ENCODE peak calls at places on chromosome 17, in five cellular contexts. R is Peyer's patch, V is GM12878, H is ovary, Y is tibial nerve. D is an unnamed sample. For H3K36me3, the result is how much of the 10 kb centered on the place peaks cover.

GRCh38 chr17:77794846-77795245 is 163.7 kb upstream of the TNRC6C start:
- DNase-seq in V (no peak), Y (no peak), H (no peak), R (no peak), D (no peak)

GRCh38 chr17:17169396-17169795 is 36.7 kb downstream of the PLD6 start:
- DNase-seq in H (no peak), V (no peak), Y (no peak), R (no peak), D (no peak)

GRCh38 chr17:7220593-7221280 is 999 bp downstream of the ACADVL start:
- DNase-seq in R (peak), V (no peak), H (no peak), Y (no peak), D (peak)

GRCh38 chr17:6420173-6420641 is 14.7 kb downstream of the AIPL1 start:
- DNase-seq in Y (no peak), H (no peak), V (no peak), R (no peak), D (no peak)

GRCh38 chr17:48814504-48814903 is 2.5 kb downstream of the TTLL6 start:
- DNase-seq in V (no peak), Y (peak), R (peak), H (peak), D (peak)

GRCh38 chr17:17435323-17435722 is 41.5 kb upstream of the MED9 start:
- DNase-seq in Y (no peak), V (no peak), R (peak), H (no peak), D (no peak)

GRCh38 chr17:35243459-35244204 is 760 bp downstream of the SLFN5 start:
- DNase-seq in V (no peak), Y (peak), R (peak), H (peak), D (peak)

GRCh38 chr17:64781394-64781793 is 119.3 kb upstream of the SMURF2 start:
- DNase-seq in H (no peak), Y (no peak), R (peak), V (no peak), D (peak)

GRCh38 chr17:20091161-20092029 is 82.2 kb downstream of the SPECC1 start:
- DNase-seq in V (no peak), R (no peak), H (peak), Y (peak), D (no peak)

GRCh38 chr17:44084131-44084538 is 13.6 kb downstream of the G6PC3 start:
- DNase-seq in H (no peak), V (no peak), R (no peak), Y (no peak), D (no peak)

GRCh38 chr17:71625330-71625729 is 495.5 kb upstream of the SOX9 start:
- DNase-seq in H (no peak), V (no peak), Y (no peak), R (no peak), D (peak)

GRCh38 chr17:17959520-17960361 is 12.5 kb downstream of the TOM1L2 start:
- DNase-seq in V (peak), R (no peak), Y (no peak), H (no peak), D (no peak)

GRCh38 chr17:41539071-41539492 is 11.0 kb upstream of the KRT19 start:
- DNase-seq in V (no peak), R (no peak), H (no peak), Y (no peak), D (no peak)

GRCh38 chr17:79842136-79842655 is 3.0 kb upstream of the CBX4 start:
- DNase-seq in V (no peak), Y (no peak), H (peak), R (no peak), D (no peak)

GRCh38 chr17:40433551-40434384 is 9.5 kb upstream of the IGFBP4 start:
- DNase-seq in H (no peak), V (no peak), Y (no peak), R (peak), D (peak)

GRCh38 chr17:17872468-17873345 is 35.9 kb upstream of the SREBF1 start:
- DNase-seq in H (no peak), V (no peak), R (no peak), Y (no peak), D (peak)

GRCh38 chr17:64573214-64573613 is 66.4 kb downstream of the CEP95 start:
- DNase-seq in V (no peak), Y (no peak), H (no peak), R (no peak), D (no peak)

GRCh38 chr17:59786536-59787319 is 79.3 kb downstream of the VMP1 start:
- DNase-seq in V (peak), R (peak), Y (peak), H (no peak), D (peak)

GRCh38 chr17:53525590-53525989 is 297.1 kb upstream of the KIF2B start:
- DNase-seq in R (no peak), H (no peak), V (no peak), Y (no peak), D (no peak)

GRCh38 chr17:28554565-28554964 is 2.1 kb upstream of the UNC119 start:
- DNase-seq in V (no peak), R (no peak), H (no peak), Y (no peak), D (no peak)

GRCh38 chr17:8803531-8804416 is 4.6 kb upstream of the MFSD6L start:
- DNase-seq in Y (no peak), V (no peak), R (no peak), H (no peak), D (peak)

GRCh38 chr17:62974788-62975586 is 9.0 kb downstream of the TANC2 start:
- DNase-seq in Y (no peak), V (no peak), H (no peak), R (no peak), D (no peak)

GRCh38 chr17:43416998-43417891 is 18.5 kb downstream of the ARL4D start:
- DNase-seq in Y (no peak), H (peak), R (peak), V (no peak), D (peak)

GRCh38 chr17:30580916-30581315 is 103.7 kb downstream of the GOSR1 start:
- DNase-seq in V (no peak), Y (no peak), R (no peak), H (no peak), D (no peak)

GRCh38 chr17:50956750-50957523 is 90.8 kb upstream of the TOB1 start:
- DNase-seq in V (no peak), R (peak), H (peak), Y (peak), D (peak)

GRCh38 chr17:65584604-65585521 is 23.4 kb upstream of the AXIN2 start:
- DNase-seq in Y (no peak), H (no peak), R (peak), V (no peak), D (no peak)

GRCh38 chr17:43367588-43368242 is 31.1 kb upstream of the ARL4D start:
- DNase-seq in Y (no peak), R (no peak), V (peak), H (peak), D (no peak)

GRCh38 chr17:44981221-44981968 is 13.3 kb upstream of the C1QL1 start:
- DNase-seq in Y (no peak), V (no peak), R (no peak), H (no peak), D (no peak)

GRCh38 chr17:72614871-72615626 is 477.4 kb downstream of the SLC39A11 start:
- DNase-seq in Y (no peak), R (peak), H (no peak), V (no peak), D (no peak)

GRCh38 chr17:71098071-71098470 is 928.7 kb downstream of the KCNJ2 start:
- DNase-seq in Y (no peak), H (no peak), V (no peak), R (no peak), D (no peak)

GRCh38 chr17:28597606-28598383 is 1.0 kb downstream of the SPAG5 start:
- DNase-seq in V (no peak), R (no peak), H (no peak), Y (no peak), D (no peak)

GRCh38 chr17:41338961-41339485 is 11.6 kb downstream of the KRT33A start:
- DNase-seq in H (no peak), V (peak), Y (no peak), R (no peak), D (peak)

GRCh38 chr17:72516772-72517399 is 396.1 kb downstream of the SOX9 start:
- DNase-seq in R (no peak), V (no peak), H (no peak), Y (peak), D (peak)

GRCh38 chr17:14873996-14874395 is 391.1 kb downstream of the PMP22 start:
- DNase-seq in H (no peak), Y (no peak), V (no peak), R (no peak), D (no peak)

GRCh38 chr17:30263552-30264333 is 28.0 kb downstream of the BLMH start:
- DNase-seq in V (no peak), Y (no peak), R (no peak), H (no peak), D (no peak)

DNA sequence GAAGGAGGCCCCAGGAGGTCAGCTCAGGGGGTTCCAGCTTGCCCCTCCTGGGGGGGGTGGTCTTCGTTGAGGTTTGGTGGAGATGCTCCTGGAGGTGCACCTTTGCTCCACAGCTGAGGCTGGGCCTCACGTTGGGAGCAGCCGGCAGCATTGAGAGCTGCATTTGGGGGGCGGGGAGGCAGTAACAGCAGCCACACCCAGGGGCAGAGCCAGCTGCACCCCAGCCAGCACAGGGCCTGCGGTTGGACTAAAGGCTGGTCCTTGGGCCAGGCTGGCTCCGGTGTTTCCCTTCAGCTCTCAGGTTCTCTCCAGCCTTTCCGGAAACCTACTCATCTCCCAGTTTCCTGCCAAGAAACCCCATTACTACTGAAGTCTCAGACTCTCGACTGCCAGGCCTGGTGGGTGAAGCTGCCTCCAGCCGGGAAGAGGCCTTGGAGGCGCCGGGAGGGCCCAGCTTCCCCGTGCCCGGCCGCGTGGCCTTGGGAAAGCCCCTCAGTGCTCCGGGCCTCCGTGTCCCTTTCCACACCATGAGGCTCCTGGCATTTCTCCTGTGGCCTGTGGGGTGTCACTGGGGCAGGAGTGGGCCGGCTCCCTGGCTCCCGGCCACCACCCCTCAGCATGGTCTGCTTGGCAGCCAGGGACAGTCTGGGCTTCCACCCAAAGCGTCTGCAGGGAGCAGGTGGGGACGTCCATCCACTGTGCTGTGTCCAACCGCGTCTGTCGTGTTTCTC is 14.0 kb upstream of the BAIAP2 start:
- DNase-seq in H (peak), Y (no peak), V (no peak), R (no peak), D (peak)
- TF ChIP-seq POLR2A in H (no peak), Y (no peak), V (no peak), R (no peak), D (peak)

DNA sequence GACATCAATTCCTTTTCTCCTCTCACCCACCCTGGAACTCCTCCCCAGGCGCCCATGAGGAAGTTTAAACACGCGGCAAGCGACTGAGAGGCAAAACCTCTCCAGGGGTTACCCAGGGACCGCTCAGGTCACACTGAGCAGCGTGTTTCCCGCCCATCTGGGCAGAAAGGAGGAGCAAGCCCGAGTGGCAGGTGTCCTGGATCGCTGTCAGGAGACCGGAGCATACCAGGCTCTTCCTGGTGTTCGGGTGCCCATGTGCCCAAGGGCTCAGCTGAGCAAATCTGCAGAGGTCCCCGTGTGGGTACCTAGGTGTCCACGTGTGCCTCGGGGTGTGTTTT is 480 bp downstream of the SLC25A19 start:
- DNase-seq in Y (no peak), H (no peak), V (no peak), R (no peak), D (peak)
- H3K27ac ChIP-seq in Y (no peak), H (peak), V (peak), R (peak), D (peak)

DNA sequence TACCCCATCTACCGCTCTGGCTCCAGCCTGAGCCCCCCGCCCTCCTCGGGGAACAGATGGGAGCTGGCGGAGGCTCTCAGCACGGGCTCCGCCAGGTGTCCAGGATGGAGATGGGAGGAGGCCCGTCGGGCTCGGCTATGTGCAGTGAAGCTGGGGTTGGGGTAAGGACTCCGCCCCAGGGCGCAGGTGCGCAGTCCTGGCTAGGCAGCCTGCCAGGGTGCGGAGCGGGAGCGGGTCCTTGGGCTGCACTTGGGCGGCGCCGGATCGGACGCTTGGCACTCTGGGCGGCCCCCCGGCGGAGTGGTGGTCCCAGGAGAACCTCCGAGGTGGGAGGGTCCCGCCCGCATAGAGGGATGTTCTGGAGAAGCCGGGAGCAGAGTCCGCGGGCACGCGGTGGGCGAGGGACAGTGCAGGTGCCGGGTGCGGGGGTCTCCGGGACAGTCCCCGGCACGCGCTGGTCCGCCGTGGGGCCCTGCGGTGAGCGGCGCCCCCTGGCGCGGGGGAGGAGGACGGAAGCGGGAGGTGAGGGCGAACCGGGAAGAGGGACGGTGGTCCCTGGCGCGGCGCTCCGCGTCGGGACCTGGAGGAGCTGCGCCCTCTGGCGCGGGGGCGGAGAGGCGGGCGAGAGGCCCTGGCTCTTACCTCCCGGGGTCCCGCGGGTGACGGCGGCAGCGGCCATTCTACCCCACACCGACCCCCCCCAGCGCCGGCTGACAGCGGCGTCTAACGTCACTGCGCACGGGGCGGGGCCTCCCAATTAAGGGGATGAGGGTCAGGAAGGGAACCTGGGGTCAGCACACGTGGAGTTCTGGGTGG is at the start of gene CAMTA2:
- DNase-seq in H (peak), Y (peak), R (peak), V (no peak), D (peak)
- H3K36me3 ChIP-seq in H (under half), Y (under half), R (under half), V (under half), D (under half)

GRCh38 chr17:4258867-4259266 is 4.9 kb downstream of the ANKFY1 start:
- DNase-seq in H (no peak), R (no peak), V (no peak), Y (no peak), D (no peak)

GRCh38 chr17:4261452-4261851 is 2.3 kb downstream of the ANKFY1 start:
- DNase-seq in R (no peak), V (no peak), Y (no peak), H (no peak), D (no peak)

GRCh38 chr17:4266550-4266949 is 2.8 kb upstream of the ANKFY1 start:
- DNase-seq in H (no peak), R (no peak), Y (no peak), V (no peak), D (no peak)

GRCh38 chr17:4267402-4267801 is 3.6 kb upstream of the ANKFY1 start:
- DNase-seq in Y (no peak), V (no peak), H (no peak), R (no peak), D (no peak)

GRCh38 chr17:4263282-4264215 is at the start of gene ANKFY1:
- DNase-seq in V (peak), R (peak), H (peak), Y (peak), D (peak)
- TF ChIP-seq POLR2A in V (peak), R (peak), H (peak), Y (no peak), D (no peak)

GRCh38 chr17:310111-311010 is 42.2 kb downstream of the RPH3AL start:
- DNase-seq in Y (no peak), H (no peak), R (no peak), V (no peak), D (no peak)
- H3K27ac ChIP-seq in Y (no peak), H (no peak), R (no peak), V (no peak), D (no peak)

GRCh38 chr17:66740226-66740625 is 94.7 kb upstream of the CACNG5 start:
- DNase-seq in Y (no peak), H (no peak), R (no peak), V (no peak), D (no peak)
- H3K36me3 ChIP-seq in Y (under half), H (under half), R (under half), V (under half), D (under half)

GRCh38 chr17:34199449-34199848 is 55.6 kb upstream of the CCL2 start:
- DNase-seq in H (no peak), V (no peak), R (no peak), Y (no peak), D (no peak)
- TF ChIP-seq POLR2A in H (no peak), V (no peak), R (no peak), Y (no peak), D (no peak)

GRCh38 chr17:21279582-21279981 is 4.9 kb upstream of the MAP2K3 start:
- DNase-seq in Y (no peak), V (no peak), H (no peak), R (no peak), D (no peak)
- H3K27ac ChIP-seq in Y (no peak), V (no peak), H (no peak), R (no peak), D (no peak)